ENCODE peak calls at places on chromosomes 11 and 22, in five cellular contexts. C is RWPE2, I is iPS DF 6.9, J is GM23248, H is aorta. L is an unnamed sample.

GRCh38 chr22:46374663-46375474 is 39.4 kb downstream of the TRMU start:
- DNase-seq in H (no peak), C (no peak), I (no peak), J (no peak), L (no peak)

GRCh38 chr11:6604081-6604626 is 580 bp downstream of the ILK start:
- DNase-seq in C (peak; percentile 31), I (no peak), H (peak; percentile 67), J (peak; percentile 82), L (peak; percentile 24)

GRCh38 chr11:16843307-16843706 is 104.9 kb downstream of the C11orf58 start:
- DNase-seq in J (peak; percentile 44), I (no peak), C (no peak), H (no peak), L (peak; percentile 20)

GRCh38 chr22:50236731-50237409 is 8.0 kb downstream of the TUBGCP6 start:
- DNase-seq in H (no peak), C (no peak), J (peak; percentile 36), I (no peak), L (no peak)

GRCh38 chr11:9150501-9150900 is 59.1 kb upstream of the SCUBE2 start:
- DNase-seq in H (no peak), J (peak; percentile 92), I (no peak), C (no peak), L (no peak)

GRCh38 chr22:26845016-26845728 is 187.8 kb downstream of the MIAT start:
- DNase-seq in C (no peak), J (no peak), I (no peak), H (no peak), L (no peak)

GRCh38 chr11:49995559-49995958 is 13.2 kb upstream of the OR4C12 start:
- DNase-seq in H (no peak), J (peak; percentile 86), C (no peak), I (peak; percentile 52), L (peak; percentile 28)

GRCh38 chr22:29265929-29266328 is 1.9 kb downstream of the RHBDD3 start:
- DNase-seq in J (no peak), I (no peak), C (no peak), H (no peak), L (no peak)

GRCh38 chr11:32062540-32062939 is 28.3 kb upstream of the RCN1 start:
- DNase-seq in C (no peak), J (no peak), I (no peak), H (no peak), L (no peak)

GRCh38 chr11:103055174-103055890 is 36.6 kb downstream of the DCUN1D5 start:
- DNase-seq in I (no peak), H (no peak), C (no peak), J (peak; percentile 79), L (peak; percentile 28)

GRCh38 chr22:40684728-40685127 is 5.4 kb downstream of the MCHR1 start:
- DNase-seq in I (peak; percentile 91), C (no peak), J (no peak), H (no peak), L (no peak)

GRCh38 chr11:126345759-126346585 is 9.5 kb upstream of the ST3GAL4 start:
- DNase-seq in C (peak; percentile 47), H (peak; percentile 77), J (peak; percentile 86), I (no peak), L (peak; percentile 59)

GRCh38 chr11:111173221-111173620 is 72.3 kb upstream of the POU2AF2 start:
- DNase-seq in H (no peak), J (peak; percentile 46), C (no peak), I (no peak), L (no peak)

GRCh38 chr11:46247664-46248063 is 29.8 kb upstream of the CREB3L1 start:
- DNase-seq in J (peak; percentile 24), I (peak; percentile 87), H (no peak), C (no peak), L (peak; percentile 38)

GRCh38 chr11:3920148-3920852 is 64.8 kb downstream of the STIM1 start:
- DNase-seq in I (no peak), C (no peak), J (peak; percentile 83), H (peak; percentile 55), L (peak; percentile 80)

GRCh38 chr22:35480143-35480542 is 60.5 kb upstream of the RASD2 start:
- DNase-seq in I (no peak), J (peak; percentile 71), H (no peak), C (no peak), L (no peak)

GRCh38 chr11:48002565-48002964 is 22.2 kb downstream of the PTPRJ start:
- DNase-seq in J (no peak), H (no peak), C (no peak), I (no peak), L (no peak)

GRCh38 chr11:115197031-115197430 is 307.2 kb downstream of the CADM1 start:
- DNase-seq in J (no peak), H (no peak), I (no peak), C (no peak), L (no peak)

GRCh38 chr22:44192098-44192810 is 11.5 kb downstream of the PARVG start:
- DNase-seq in I (peak; percentile 9), J (peak; percentile 43), C (no peak), H (no peak), L (no peak)

GRCh38 chr11:75490221-75491181 is 35.2 kb downstream of the GDPD5 start:
- DNase-seq in C (no peak), H (no peak), J (peak; percentile 14), I (peak; percentile 50), L (peak; percentile 15)

GRCh38 chr11:65558002-65558784 is at the start of gene LTBP3:
- DNase-seq in H (peak; percentile 91), C (peak; percentile 63), I (no peak), J (peak; percentile 90), L (no peak)

GRCh38 chr22:28345304-28345703 is 334.3 kb downstream of the TTC28 start:
- DNase-seq in I (no peak), J (peak; percentile 59), H (no peak), C (no peak), L (no peak)

GRCh38 chr11:118448294-118448693 is 12.0 kb downstream of the KMT2A start:
- DNase-seq in I (no peak), J (peak; percentile 78), C (no peak), H (no peak), L (no peak)

GRCh38 chr22:44291265-44292006 is 21.3 kb downstream of the SHISAL1 start:
- DNase-seq in I (no peak), C (no peak), H (no peak), J (peak; percentile 58), L (no peak)

GRCh38 chr11:112374486-112375140 is 114.0 kb upstream of the PLET1 start:
- DNase-seq in I (no peak), H (no peak), C (no peak), J (no peak), L (no peak)

GRCh38 chr22:19406846-19407245 is 24.7 kb downstream of the HIRA start:
- DNase-seq in I (no peak), H (no peak), J (no peak), C (no peak), L (no peak)

GRCh38 chr11:77104727-77105126 is 2.1 kb downstream of the OMP start:
- DNase-seq in J (peak; percentile 46), C (no peak), H (no peak), I (no peak), L (no peak)

GRCh38 chr11:68552542-68552941 is 92.0 kb downstream of the PPP6R3 start:
- DNase-seq in H (no peak), J (no peak), I (no peak), C (no peak), L (no peak)

GRCh38 chr22:24503137-24503850 is 8.2 kb downstream of the UPB1 start:
- DNase-seq in I (no peak), H (peak; percentile 85), J (peak; percentile 85), C (no peak), L (no peak)
- H3K4me1 ChIP-seq in I (peaks cover 3% of the 10 kb centered on the region), H (no peaks in the 10 kb centered on the region), J (peaks cover 7% of the 10 kb centered on the region), C (peaks cover 6% of the 10 kb centered on the region), L (no peaks in the 10 kb centered on the region)

GRCh38 chr11:73185680-73186293 is 32.3 kb upstream of the P2RY2 start:
- DNase-seq in J (peak; percentile 97), C (peak; percentile 96), H (peak; percentile 89), I (no peak), L (peak; percentile 86)
- H3K27ac ChIP-seq in J (peak overlapping the region; percentile 72), C (peak overlapping the region; percentile 98), H (no peak overlapping the region), I (no peak overlapping the region), L (peak overlapping the region; percentile 42)

DNA sequence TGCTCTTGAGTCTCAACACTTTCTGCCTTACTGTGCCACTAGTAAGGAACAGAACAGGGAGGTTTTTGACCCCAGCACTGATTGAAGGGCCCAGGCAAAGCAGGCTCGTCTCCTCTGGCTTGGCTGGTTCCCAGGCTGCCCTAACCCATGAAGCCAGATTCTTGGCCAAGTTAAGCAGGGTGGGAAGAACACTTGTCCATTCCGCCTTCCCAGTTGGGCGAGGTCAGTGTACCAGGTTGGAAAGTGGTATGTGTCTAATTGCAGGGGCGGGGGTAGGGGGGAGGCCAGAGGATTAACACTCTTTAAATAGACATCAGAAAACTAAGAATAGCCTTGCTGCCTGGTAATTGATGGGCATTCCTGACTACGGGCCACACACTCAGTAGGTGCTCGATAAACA is 14.4 kb downstream of the TIMP3 start:
- DNase-seq in J (no peak), C (no peak), H (no peak), I (no peak), L (no peak)
- H3K4me1 ChIP-seq in J (peaks cover 38% of the 10 kb centered on the region), C (peaks cover 8% of the 10 kb centered on the region), H (peaks cover 9% of the 10 kb centered on the region), I (no peaks in the 10 kb centered on the region), L (peaks cover 19% of the 10 kb centered on the region)

DNA sequence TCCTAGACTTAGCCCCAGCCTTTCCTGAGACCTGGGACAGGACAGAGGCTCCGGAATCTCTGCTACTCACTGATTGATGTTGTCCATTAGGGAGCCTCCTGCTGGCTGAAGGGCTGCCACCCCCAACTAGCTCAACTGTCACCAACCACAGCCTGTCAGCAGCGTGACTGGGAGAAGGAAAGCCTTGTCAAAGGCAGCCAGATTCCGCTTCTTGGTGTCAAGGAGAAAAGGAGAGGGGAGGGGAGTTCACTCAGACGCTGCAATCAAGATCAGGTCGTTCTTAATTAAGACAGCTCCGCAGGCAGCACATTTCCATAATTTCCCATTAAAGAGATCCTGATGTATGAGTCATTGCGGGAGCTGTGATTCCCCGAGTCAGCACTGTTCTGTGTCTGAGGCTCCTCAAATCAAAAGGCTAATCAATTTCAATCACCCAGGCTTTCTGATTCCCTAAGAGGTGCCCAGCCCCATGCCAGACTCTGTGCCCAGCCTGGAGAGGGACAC is 152.8 kb upstream of the ZBED5 start:
- DNase-seq in J (peak; percentile 55), I (peak; percentile 35), H (peak; percentile 58), C (no peak), L (no peak)
- H3K27ac ChIP-seq in J (no peak overlapping the region), I (no peak overlapping the region), H (no peak overlapping the region), C (no peak overlapping the region), L (no peak overlapping the region)

GRCh38 chr11:128509990-128510389 is 77.4 kb downstream of the ETS1 start:
- DNase-seq in J (peak; percentile 68), I (no peak), C (no peak), H (no peak), L (peak; percentile 55)

GRCh38 chr11:128506999-128507591 is 80.3 kb downstream of the ETS1 start:
- DNase-seq in C (peak; percentile 90), J (peak; percentile 99), I (no peak), H (peak; percentile 95), L (peak; percentile 92)

GRCh38 chr11:128506384-128506783 is 81.0 kb downstream of the ETS1 start:
- DNase-seq in C (no peak), H (no peak), J (no peak), I (no peak), L (no peak)

GRCh38 chr11:128508785-128509518 is 78.4 kb downstream of the ETS1 start:
- DNase-seq in H (no peak), I (no peak), C (no peak), J (peak; percentile 71), L (no peak)

GRCh38 chr11:128507936-128508335 is 79.4 kb downstream of the ETS1 start:
- DNase-seq in I (no peak), C (no peak), H (no peak), J (no peak), L (no peak)
- H3K4me1 ChIP-seq in I (peaks cover 6% of the 10 kb centered on the region), C (peaks cover 83% of the 10 kb centered on the region), H (peaks cover 9% of the 10 kb centered on the region), J (peaks cover 77% of the 10 kb centered on the region), L (peaks cover 42% of the 10 kb centered on the region)